ENCODE peak calls at places on chromosome 1, in ten cellular contexts. S is H54, X is HT1080, J is NCI-H524, G is left ventricle myocardium superior, Z is fibroblast of lung, V is dermis microvascular lymphatic vessel endothelial cell, Q is posterior cingulate gyrus, M is left cardiac atrium, H is GM13977. W is an unnamed sample.

GRCh38 chr1:198151688-198152087 is 5.1 kb upstream of the NEK7 start:
- DNase-seq in Q (no peak), M (no peak), Z (no peak), G (no peak), S (no peak), J (no peak), H (no peak), V (peak), X (peak), W (no peak)

GRCh38 chr1:174445817-174446216 is 1.9 kb upstream of the GPR52 start:
- DNase-seq in H (no peak), V (no peak), J (no peak), M (no peak), X (no peak), G (no peak), S (no peak), Z (no peak), Q (no peak), W (no peak)

GRCh38 chr1:151908228-151908691 is 1.1 kb downstream of the THEM4 start:
- DNase-seq in Q (no peak), S (no peak), M (no peak), J (no peak), G (no peak), H (peak), X (peak), Z (no peak), V (no peak), W (no peak)

GRCh38 chr1:67987046-67987799 is 63.2 kb downstream of the DIRAS3 start:
- DNase-seq in S (peak), G (no peak), V (no peak), J (no peak), M (no peak), H (no peak), Q (no peak), Z (peak), X (peak), W (no peak)

GRCh38 chr1:68104155-68104554 is 53.7 kb upstream of the DIRAS3 start:
- DNase-seq in Z (peak), G (no peak), J (no peak), S (no peak), Q (no peak), V (no peak), H (no peak), M (no peak), X (peak), W (no peak)

GRCh38 chr1:165187020-165187628 is 169.4 kb downstream of the LMX1A start:
- DNase-seq in Z (no peak), H (no peak), X (no peak), V (no peak), Q (no peak), S (no peak), G (no peak), M (no peak), J (peak), W (peak)

GRCh38 chr1:55337801-55338447 is 122.8 kb upstream of the USP24 start:
- DNase-seq in S (peak), X (peak), Z (peak), Q (no peak), H (peak), V (peak), M (no peak), G (no peak), J (peak), W (peak)

GRCh38 chr1:246020231-246020954 is 486.7 kb downstream of the SMYD3 start:
- DNase-seq in Q (no peak), X (no peak), S (no peak), J (no peak), H (no peak), Z (no peak), M (no peak), G (no peak), V (no peak), W (no peak)

GRCh38 chr1:229479660-229480399 is 28.3 kb downstream of the NUP133 start:
- DNase-seq in V (no peak), S (no peak), H (peak), Z (no peak), Q (no peak), J (no peak), X (no peak), G (no peak), M (no peak), W (no peak)

GRCh38 chr1:180534199-180534598 is 24.6 kb upstream of the OVAAL start:
- DNase-seq in X (no peak), Q (no peak), H (no peak), V (no peak), Z (no peak), M (no peak), S (no peak), J (no peak), G (no peak), W (no peak)

GRCh38 chr1:36775716-36776115 is 258.6 kb downstream of the GRIK3 start:
- DNase-seq in V (no peak), Q (no peak), H (no peak), X (no peak), Z (no peak), G (no peak), J (no peak), S (no peak), M (no peak), W (no peak)

GRCh38 chr1:77948841-77949424 is 29.9 kb downstream of the FUBP1 start:
- DNase-seq in S (no peak), Z (peak), H (no peak), V (peak), G (no peak), Q (no peak), J (no peak), M (no peak), X (peak), W (peak)

W was measured in D341Med.